ENCODE peak calls at places on chromosomes 3 and 15, in seven cellular contexts. One of them, this sample, is unnamed.

GRCh38 chr15:62482715-62483429 is 317.8 kb upstream of the C2CD4B start:
- DNase-seq in left lung: no peak
- DNase-seq in colonic mucosa: no peak
- DNase-seq in right atrium auricular region: no peak
- DNase-seq in SK-N-SH: peak
- DNase-seq in GM12878: peak
- DNase-seq in upper lobe of right lung: no peak
- DNase-seq in this sample: no peak

GRCh38 chr3:127351350-127351749 is 63.5 kb upstream of the PRR20G start:
- DNase-seq in upper lobe of right lung: no peak
- DNase-seq in right atrium auricular region: peak
- DNase-seq in colonic mucosa: no peak
- DNase-seq in left lung: no peak
- DNase-seq in GM12878: no peak
- DNase-seq in SK-N-SH: no peak
- DNase-seq in this sample: no peak

GRCh38 chr15:75785771-75786563 is 57.3 kb upstream of the UBE2Q2 start:
- DNase-seq in left lung: no peak
- DNase-seq in right atrium auricular region: no peak
- DNase-seq in SK-N-SH: peak
- DNase-seq in GM12878: no peak
- DNase-seq in colonic mucosa: peak
- DNase-seq in upper lobe of right lung: peak
- DNase-seq in this sample: no peak

GRCh38 chr3:149407898-149408297 is 30.4 kb upstream of the TM4SF1 start:
- DNase-seq in GM12878: no peak
- DNase-seq in right atrium auricular region: no peak
- DNase-seq in left lung: no peak
- DNase-seq in colonic mucosa: no peak
- DNase-seq in upper lobe of right lung: no peak
- DNase-seq in SK-N-SH: no peak
- DNase-seq in this sample: no peak

GRCh38 chr3:148433665-148434064 is 264.0 kb upstream of the AGTR1 start:
- DNase-seq in GM12878: no peak
- DNase-seq in SK-N-SH: no peak
- DNase-seq in right atrium auricular region: no peak
- DNase-seq in colonic mucosa: no peak
- DNase-seq in upper lobe of right lung: no peak
- DNase-seq in left lung: no peak
- DNase-seq in this sample: no peak

GRCh38 chr3:24004171-24004938 is 59.3 kb downstream of the NR1D2 start:
- DNase-seq in upper lobe of right lung: no peak
- DNase-seq in GM12878: peak
- DNase-seq in colonic mucosa: no peak
- DNase-seq in left lung: no peak
- DNase-seq in SK-N-SH: no peak
- DNase-seq in right atrium auricular region: no peak
- DNase-seq in this sample: no peak

GRCh38 chr3:54008744-54009143 is 113.6 kb upstream of the CACNA2D3 start:
- DNase-seq in SK-N-SH: no peak
- DNase-seq in GM12878: no peak
- DNase-seq in colonic mucosa: no peak
- DNase-seq in left lung: no peak
- DNase-seq in upper lobe of right lung: no peak
- DNase-seq in right atrium auricular region: no peak
- DNase-seq in this sample: no peak

GRCh38 chr3:119669906-119670570 is 7.2 kb downstream of the COX17 start:
- DNase-seq in SK-N-SH: no peak
- DNase-seq in right atrium auricular region: no peak
- DNase-seq in left lung: no peak
- DNase-seq in upper lobe of right lung: no peak
- DNase-seq in colonic mucosa: no peak
- DNase-seq in GM12878: no peak
- DNase-seq in this sample: no peak

GRCh38 chr3:185631508-185632206 is 45.6 kb downstream of the SENP2 start:
- DNase-seq in right atrium auricular region: peak
- DNase-seq in SK-N-SH: peak
- DNase-seq in left lung: no peak
- DNase-seq in GM12878: no peak
- DNase-seq in upper lobe of right lung: no peak
- DNase-seq in colonic mucosa: no peak
- DNase-seq in this sample: no peak

GRCh38 chr15:68317281-68318007 is 39.9 kb downstream of the FEM1B start:
- DNase-seq in SK-N-SH: no peak
- DNase-seq in GM12878: no peak
- DNase-seq in left lung: peak
- DNase-seq in right atrium auricular region: no peak
- DNase-seq in upper lobe of right lung: peak
- DNase-seq in colonic mucosa: no peak
- DNase-seq in this sample: no peak

GRCh38 chr15:41937568-41937923 is 34.8 kb downstream of the EHD4 start:
- DNase-seq in right atrium auricular region: no peak
- DNase-seq in colonic mucosa: no peak
- DNase-seq in SK-N-SH: no peak
- DNase-seq in left lung: no peak
- DNase-seq in GM12878: no peak
- DNase-seq in upper lobe of right lung: no peak
- DNase-seq in this sample: no peak

GRCh38 chr3:78285032-78285728 is 1245.3 kb downstream of the ROBO2 start:
- DNase-seq in upper lobe of right lung: no peak
- DNase-seq in SK-N-SH: no peak
- DNase-seq in right atrium auricular region: no peak
- DNase-seq in colonic mucosa: no peak
- DNase-seq in left lung: no peak
- DNase-seq in GM12878: no peak
- DNase-seq in this sample: no peak

GRCh38 chr3:161251716-161252115 is 30.6 kb downstream of the NMD3 start:
- DNase-seq in upper lobe of right lung: no peak
- DNase-seq in colonic mucosa: no peak
- DNase-seq in right atrium auricular region: no peak
- DNase-seq in GM12878: no peak
- DNase-seq in left lung: no peak
- DNase-seq in SK-N-SH: no peak
- DNase-seq in this sample: no peak

GRCh38 chr15:56425276-56425675 is 39.7 kb downstream of the MNS1 start:
- DNase-seq in upper lobe of right lung: no peak
- DNase-seq in colonic mucosa: no peak
- DNase-seq in left lung: no peak
- DNase-seq in SK-N-SH: no peak
- DNase-seq in GM12878: no peak
- DNase-seq in right atrium auricular region: no peak
- DNase-seq in this sample: no peak

GRCh38 chr3:135271562-135272290 is 476.7 kb downstream of the EPHB1 start:
- DNase-seq in colonic mucosa: no peak
- DNase-seq in GM12878: no peak
- DNase-seq in right atrium auricular region: no peak
- DNase-seq in upper lobe of right lung: no peak
- DNase-seq in SK-N-SH: no peak
- DNase-seq in left lung: no peak
- DNase-seq in this sample: no peak

GRCh38 chr3:30641612-30642251 is 35.3 kb downstream of the TGFBR2 start:
- DNase-seq in right atrium auricular region: no peak
- DNase-seq in left lung: no peak
- DNase-seq in GM12878: no peak
- DNase-seq in upper lobe of right lung: no peak
- DNase-seq in SK-N-SH: no peak
- DNase-seq in colonic mucosa: no peak
- DNase-seq in this sample: no peak
- H3K27ac ChIP-seq in right atrium auricular region: peak
- H3K27ac ChIP-seq in left lung: peak
- H3K27ac ChIP-seq in GM12878: no peak
- H3K27ac ChIP-seq in upper lobe of right lung: peak
- H3K27ac ChIP-seq in SK-N-SH: no peak
- H3K27ac ChIP-seq in colonic mucosa: peak
- H3K27ac ChIP-seq in this sample: no peak

GRCh38 chr3:72553298-72553697 is 294.9 kb downstream of the SHQ1 start:
- DNase-seq in colonic mucosa: no peak
- DNase-seq in GM12878: no peak
- DNase-seq in right atrium auricular region: no peak
- DNase-seq in upper lobe of right lung: no peak
- DNase-seq in SK-N-SH: no peak
- DNase-seq in left lung: no peak
- DNase-seq in this sample: no peak

GRCh38 chr3:72550582-72551262 is 297.5 kb downstream of the SHQ1 start:
- DNase-seq in upper lobe of right lung: no peak
- DNase-seq in left lung: no peak
- DNase-seq in colonic mucosa: no peak
- DNase-seq in right atrium auricular region: no peak
- DNase-seq in SK-N-SH: no peak
- DNase-seq in GM12878: no peak
- DNase-seq in this sample: no peak

GRCh38 chr3:72549819-72550581 is 298.2 kb downstream of the SHQ1 start:
- DNase-seq in GM12878: no peak
- DNase-seq in colonic mucosa: no peak
- DNase-seq in right atrium auricular region: no peak
- DNase-seq in left lung: no peak
- DNase-seq in upper lobe of right lung: no peak
- DNase-seq in SK-N-SH: peak
- DNase-seq in this sample: no peak

GRCh38 chr3:72547183-72547582 is 301.1 kb downstream of the SHQ1 start:
- DNase-seq in right atrium auricular region: no peak
- DNase-seq in colonic mucosa: no peak
- DNase-seq in left lung: no peak
- DNase-seq in GM12878: no peak
- DNase-seq in SK-N-SH: no peak
- DNase-seq in upper lobe of right lung: no peak
- DNase-seq in this sample: no peak

GRCh38 chr3:72548992-72549391 is 299.3 kb downstream of the SHQ1 start:
- DNase-seq in upper lobe of right lung: no peak
- DNase-seq in right atrium auricular region: no peak
- DNase-seq in left lung: no peak
- DNase-seq in colonic mucosa: no peak
- DNase-seq in SK-N-SH: no peak
- DNase-seq in GM12878: no peak
- DNase-seq in this sample: no peak
- H3K27ac ChIP-seq in upper lobe of right lung: no peak
- H3K27ac ChIP-seq in right atrium auricular region: no peak
- H3K27ac ChIP-seq in left lung: no peak
- H3K27ac ChIP-seq in colonic mucosa: no peak
- H3K27ac ChIP-seq in SK-N-SH: no peak
- H3K27ac ChIP-seq in GM12878: no peak
- H3K27ac ChIP-seq in this sample: no peak

GRCh38 chr15:25670025-25670554 is 193.0 kb downstream of the ATP10A start:
- DNase-seq in SK-N-SH: peak
- DNase-seq in right atrium auricular region: peak
- DNase-seq in upper lobe of right lung: peak
- DNase-seq in left lung: peak
- DNase-seq in GM12878: no peak
- DNase-seq in colonic mucosa: peak
- DNase-seq in this sample: peak

GRCh38 chr15:25667829-25668228 is 195.3 kb downstream of the ATP10A start:
- DNase-seq in right atrium auricular region: no peak
- DNase-seq in SK-N-SH: no peak
- DNase-seq in colonic mucosa: no peak
- DNase-seq in upper lobe of right lung: no peak
- DNase-seq in GM12878: no peak
- DNase-seq in left lung: no peak
- DNase-seq in this sample: no peak

GRCh38 chr15:25671132-25671531 is 192.0 kb downstream of the ATP10A start:
- DNase-seq in GM12878: no peak
- DNase-seq in upper lobe of right lung: no peak
- DNase-seq in left lung: no peak
- DNase-seq in right atrium auricular region: no peak
- DNase-seq in colonic mucosa: no peak
- DNase-seq in SK-N-SH: no peak
- DNase-seq in this sample: peak

GRCh38 chr15:25668236-25668635 is 194.9 kb downstream of the ATP10A start:
- DNase-seq in right atrium auricular region: no peak
- DNase-seq in colonic mucosa: no peak
- DNase-seq in GM12878: no peak
- DNase-seq in SK-N-SH: no peak
- DNase-seq in upper lobe of right lung: no peak
- DNase-seq in left lung: no peak
- DNase-seq in this sample: no peak

DNA sequence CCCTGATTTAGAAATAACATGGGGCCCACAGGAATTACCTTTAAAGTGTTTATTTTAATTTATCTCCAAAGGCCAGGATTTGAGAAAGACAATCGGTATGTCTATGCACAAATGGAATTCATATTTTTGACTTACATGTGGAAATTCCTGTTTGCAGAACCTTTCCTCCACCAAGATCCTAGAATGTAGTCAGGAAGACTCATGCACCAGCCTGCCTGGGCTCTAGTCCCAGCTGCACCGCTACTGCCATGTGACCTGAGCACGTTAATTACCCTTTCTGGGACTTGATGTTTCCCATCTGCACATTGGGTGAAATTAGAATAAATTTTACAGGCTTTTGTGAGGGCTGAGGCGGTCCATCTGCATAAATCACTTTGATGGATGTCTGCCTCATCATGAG is 194.2 kb downstream of the ATP10A start:
- DNase-seq in right atrium auricular region: no peak
- DNase-seq in upper lobe of right lung: no peak
- DNase-seq in GM12878: no peak
- DNase-seq in colonic mucosa: no peak
- DNase-seq in SK-N-SH: no peak
- DNase-seq in left lung: no peak
- DNase-seq in this sample: no peak
- H3K27ac ChIP-seq in right atrium auricular region: no peak
- H3K27ac ChIP-seq in upper lobe of right lung: no peak
- H3K27ac ChIP-seq in GM12878: no peak
- H3K27ac ChIP-seq in colonic mucosa: no peak
- H3K27ac ChIP-seq in SK-N-SH: no peak
- H3K27ac ChIP-seq in left lung: no peak
- H3K27ac ChIP-seq in this sample: no peak

GRCh38 chr15:39432007-39432406 is 148.9 kb upstream of the THBS1 start:
- DNase-seq in right atrium auricular region: no peak
- DNase-seq in upper lobe of right lung: no peak
- DNase-seq in GM12878: no peak
- DNase-seq in colonic mucosa: no peak
- DNase-seq in left lung: no peak
- DNase-seq in SK-N-SH: no peak
- DNase-seq in this sample: no peak

GRCh38 chr15:39434126-39434525 is 146.8 kb upstream of the THBS1 start:
- DNase-seq in upper lobe of right lung: no peak
- DNase-seq in left lung: no peak
- DNase-seq in SK-N-SH: no peak
- DNase-seq in colonic mucosa: no peak
- DNase-seq in right atrium auricular region: no peak
- DNase-seq in GM12878: no peak
- DNase-seq in this sample: no peak

GRCh38 chr15:39432935-39433334 is 147.9 kb upstream of the THBS1 start:
- DNase-seq in SK-N-SH: no peak
- DNase-seq in right atrium auricular region: no peak
- DNase-seq in colonic mucosa: no peak
- DNase-seq in GM12878: no peak
- DNase-seq in left lung: no peak
- DNase-seq in upper lobe of right lung: no peak
- DNase-seq in this sample: no peak

GRCh38 chr15:39434751-39435238 is 146.1 kb upstream of the THBS1 start:
- DNase-seq in SK-N-SH: no peak
- DNase-seq in right atrium auricular region: no peak
- DNase-seq in GM12878: no peak
- DNase-seq in left lung: no peak
- DNase-seq in colonic mucosa: no peak
- DNase-seq in upper lobe of right lung: no peak
- DNase-seq in this sample: no peak

DNA sequence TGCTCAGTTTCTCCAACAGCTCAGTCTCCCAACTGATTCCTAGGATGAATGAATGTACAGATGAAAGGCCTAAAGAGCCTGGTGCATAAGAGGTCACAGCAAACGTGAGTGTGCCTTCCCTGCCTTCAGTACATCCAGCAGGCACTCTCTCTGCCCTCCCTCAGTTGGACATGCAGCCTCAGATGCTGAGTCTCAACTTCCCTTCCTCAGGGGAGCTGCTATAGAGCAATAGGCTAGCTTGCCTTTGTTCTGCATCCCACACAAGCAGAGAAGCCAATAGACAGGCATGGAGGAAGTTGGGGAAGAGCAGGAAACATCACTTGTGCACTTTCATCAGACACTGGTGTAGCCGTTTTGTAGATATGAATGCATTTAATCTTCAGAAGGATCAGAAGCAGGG is 147.5 kb upstream of the THBS1 start:
- DNase-seq in upper lobe of right lung: no peak
- DNase-seq in SK-N-SH: no peak
- DNase-seq in colonic mucosa: no peak
- DNase-seq in right atrium auricular region: no peak
- DNase-seq in GM12878: no peak
- DNase-seq in left lung: no peak
- DNase-seq in this sample: no peak
- H3K27ac ChIP-seq in upper lobe of right lung: no peak
- H3K27ac ChIP-seq in SK-N-SH: no peak
- H3K27ac ChIP-seq in colonic mucosa: no peak
- H3K27ac ChIP-seq in right atrium auricular region: peak
- H3K27ac ChIP-seq in GM12878: no peak
- H3K27ac ChIP-seq in left lung: no peak
- H3K27ac ChIP-seq in this sample: no peak

This sample was measured in prostate gland.